ENCODE peak calls at places on chromosome 20, in seven cellular contexts. One of them, this sample, is unnamed.

GRCh38 chr20:33545763-33546162 is 55.9 kb downstream of the CBFA2T2 start:
- DNase-seq in choroid plexus epithelial cell: no peak
- DNase-seq in lower leg skin: no peak
- DNase-seq in HCT116: no peak
- DNase-seq in uterus: no peak
- DNase-seq in Peyer's patch: no peak
- DNase-seq in AG10803: no peak
- DNase-seq in this sample: no peak

GRCh38 chr20:58640446-58640845 is 10.6 kb upstream of the STX16 start:
- DNase-seq in choroid plexus epithelial cell: peak; percentile 84
- DNase-seq in lower leg skin: peak; percentile 58
- DNase-seq in HCT116: no peak
- DNase-seq in uterus: no peak
- DNase-seq in Peyer's patch: no peak
- DNase-seq in AG10803: no peak
- DNase-seq in this sample: peak; percentile 56

GRCh38 chr20:44832724-44833123 is 22.4 kb upstream of the RIMS4 start:
- DNase-seq in choroid plexus epithelial cell: peak; percentile 23
- DNase-seq in lower leg skin: peak; percentile 74
- DNase-seq in HCT116: peak; percentile 23
- DNase-seq in uterus: no peak
- DNase-seq in Peyer's patch: no peak
- DNase-seq in AG10803: peak; percentile 12
- DNase-seq in this sample: peak; percentile 39

GRCh38 chr20:24631173-24631505 is 161.7 kb downstream of the SYNDIG1 start:
- DNase-seq in choroid plexus epithelial cell: no peak
- DNase-seq in lower leg skin: peak; percentile 59
- DNase-seq in HCT116: no peak
- DNase-seq in uterus: no peak
- DNase-seq in Peyer's patch: no peak
- DNase-seq in AG10803: no peak
- DNase-seq in this sample: no peak

GRCh38 chr20:18058661-18059467 is 1.1 kb upstream of the OVOL2 start:
- DNase-seq in choroid plexus epithelial cell: no peak
- DNase-seq in lower leg skin: no peak
- DNase-seq in HCT116: peak; percentile 16
- DNase-seq in uterus: no peak
- DNase-seq in Peyer's patch: peak; percentile 52
- DNase-seq in AG10803: no peak
- DNase-seq in this sample: no peak

GRCh38 chr20:43755851-43756250 is 29.0 kb upstream of the GTSF1L start:
- DNase-seq in choroid plexus epithelial cell: peak; percentile 79
- DNase-seq in lower leg skin: no peak
- DNase-seq in HCT116: no peak
- DNase-seq in uterus: no peak
- DNase-seq in Peyer's patch: no peak
- DNase-seq in AG10803: peak; percentile 81
- DNase-seq in this sample: peak; percentile 53

GRCh38 chr20:62875419-62876355 is 14.1 kb upstream of the TCFL5 start:
- DNase-seq in choroid plexus epithelial cell: peak; percentile 82
- DNase-seq in lower leg skin: peak; percentile 96
- DNase-seq in HCT116: peak; percentile 71
- DNase-seq in uterus: peak; percentile 74
- DNase-seq in Peyer's patch: peak; percentile 79
- DNase-seq in AG10803: peak; percentile 83
- DNase-seq in this sample: peak; percentile 79

GRCh38 chr20:32845786-32846185 is 12.9 kb upstream of the EFCAB8 start:
- DNase-seq in choroid plexus epithelial cell: peak; percentile 32
- DNase-seq in lower leg skin: no peak
- DNase-seq in HCT116: no peak
- DNase-seq in uterus: no peak
- DNase-seq in Peyer's patch: no peak
- DNase-seq in AG10803: no peak
- DNase-seq in this sample: no peak

GRCh38 chr20:32537657-32538525 is 47.2 kb downstream of the NOL4L start:
- DNase-seq in choroid plexus epithelial cell: no peak
- DNase-seq in lower leg skin: no peak
- DNase-seq in HCT116: no peak
- DNase-seq in uterus: no peak
- DNase-seq in Peyer's patch: no peak
- DNase-seq in AG10803: no peak
- DNase-seq in this sample: no peak

GRCh38 chr20:49452011-49452482 is 30.4 kb downstream of the KCNB1 start:
- DNase-seq in choroid plexus epithelial cell: peak; percentile 5
- DNase-seq in lower leg skin: no peak
- DNase-seq in HCT116: no peak
- DNase-seq in uterus: peak; percentile 31
- DNase-seq in Peyer's patch: no peak
- DNase-seq in AG10803: no peak
- DNase-seq in this sample: peak; percentile 49

GRCh38 chr20:33076662-33077398 is 2.6 kb upstream of the BPIFB4 start:
- DNase-seq in choroid plexus epithelial cell: peak; percentile 9
- DNase-seq in lower leg skin: no peak
- DNase-seq in HCT116: peak; percentile 35
- DNase-seq in uterus: no peak
- DNase-seq in Peyer's patch: no peak
- DNase-seq in AG10803: no peak
- DNase-seq in this sample: no peak

GRCh38 chr20:53657289-53657678 is 63.6 kb upstream of the ZNF217 start:
- DNase-seq in choroid plexus epithelial cell: no peak
- DNase-seq in lower leg skin: no peak
- DNase-seq in HCT116: no peak
- DNase-seq in uterus: no peak
- DNase-seq in Peyer's patch: no peak
- DNase-seq in AG10803: no peak
- DNase-seq in this sample: no peak

GRCh38 chr20:5880326-5880725 is 70.0 kb downstream of the TRMT6 start:
- DNase-seq in choroid plexus epithelial cell: no peak
- DNase-seq in lower leg skin: no peak
- DNase-seq in HCT116: no peak
- DNase-seq in uterus: no peak
- DNase-seq in Peyer's patch: no peak
- DNase-seq in AG10803: no peak
- DNase-seq in this sample: no peak

GRCh38 chr20:47330933-47331708 is 25.4 kb downstream of the ZMYND8 start:
- DNase-seq in choroid plexus epithelial cell: peak; percentile 89
- DNase-seq in lower leg skin: no peak
- DNase-seq in HCT116: peak; percentile 76
- DNase-seq in uterus: no peak
- DNase-seq in Peyer's patch: peak; percentile 77
- DNase-seq in AG10803: peak; percentile 91
- DNase-seq in this sample: peak; percentile 80

GRCh38 chr20:32130965-32131364 is 21.5 kb downstream of the TM9SF4 start:
- DNase-seq in choroid plexus epithelial cell: no peak
- DNase-seq in lower leg skin: no peak
- DNase-seq in HCT116: no peak
- DNase-seq in uterus: no peak
- DNase-seq in Peyer's patch: no peak
- DNase-seq in AG10803: no peak
- DNase-seq in this sample: no peak

GRCh38 chr20:57811373-57812020 is 101.7 kb upstream of the PMEPA1 start:
- DNase-seq in choroid plexus epithelial cell: peak; percentile 11
- DNase-seq in lower leg skin: no peak
- DNase-seq in HCT116: no peak
- DNase-seq in uterus: peak; percentile 33
- DNase-seq in Peyer's patch: no peak
- DNase-seq in AG10803: no peak
- DNase-seq in this sample: no peak

GRCh38 chr20:50893620-50894019 is 37.6 kb downstream of the ADNP start:
- DNase-seq in choroid plexus epithelial cell: no peak
- DNase-seq in lower leg skin: no peak
- DNase-seq in HCT116: no peak
- DNase-seq in uterus: no peak
- DNase-seq in Peyer's patch: no peak
- DNase-seq in AG10803: no peak
- DNase-seq in this sample: no peak

GRCh38 chr20:52923123-52923543 is 49.0 kb upstream of the TSHZ2 start:
- DNase-seq in choroid plexus epithelial cell: peak; percentile 57
- DNase-seq in lower leg skin: no peak
- DNase-seq in HCT116: no peak
- DNase-seq in uterus: no peak
- DNase-seq in Peyer's patch: no peak
- DNase-seq in AG10803: peak; percentile 97
- DNase-seq in this sample: peak; percentile 86

GRCh38 chr20:420721-421574 is 12.8 kb downstream of the RBCK1 start:
- DNase-seq in choroid plexus epithelial cell: no peak
- DNase-seq in lower leg skin: no peak
- DNase-seq in HCT116: no peak
- DNase-seq in uterus: no peak
- DNase-seq in Peyer's patch: peak; percentile 79
- DNase-seq in AG10803: no peak
- DNase-seq in this sample: no peak

GRCh38 chr20:19765266-19765665 is 7.2 kb downstream of the RIN2 start:
- DNase-seq in choroid plexus epithelial cell: no peak
- DNase-seq in lower leg skin: peak; percentile 26
- DNase-seq in HCT116: no peak
- DNase-seq in uterus: no peak
- DNase-seq in Peyer's patch: no peak
- DNase-seq in AG10803: no peak
- DNase-seq in this sample: no peak

DNA sequence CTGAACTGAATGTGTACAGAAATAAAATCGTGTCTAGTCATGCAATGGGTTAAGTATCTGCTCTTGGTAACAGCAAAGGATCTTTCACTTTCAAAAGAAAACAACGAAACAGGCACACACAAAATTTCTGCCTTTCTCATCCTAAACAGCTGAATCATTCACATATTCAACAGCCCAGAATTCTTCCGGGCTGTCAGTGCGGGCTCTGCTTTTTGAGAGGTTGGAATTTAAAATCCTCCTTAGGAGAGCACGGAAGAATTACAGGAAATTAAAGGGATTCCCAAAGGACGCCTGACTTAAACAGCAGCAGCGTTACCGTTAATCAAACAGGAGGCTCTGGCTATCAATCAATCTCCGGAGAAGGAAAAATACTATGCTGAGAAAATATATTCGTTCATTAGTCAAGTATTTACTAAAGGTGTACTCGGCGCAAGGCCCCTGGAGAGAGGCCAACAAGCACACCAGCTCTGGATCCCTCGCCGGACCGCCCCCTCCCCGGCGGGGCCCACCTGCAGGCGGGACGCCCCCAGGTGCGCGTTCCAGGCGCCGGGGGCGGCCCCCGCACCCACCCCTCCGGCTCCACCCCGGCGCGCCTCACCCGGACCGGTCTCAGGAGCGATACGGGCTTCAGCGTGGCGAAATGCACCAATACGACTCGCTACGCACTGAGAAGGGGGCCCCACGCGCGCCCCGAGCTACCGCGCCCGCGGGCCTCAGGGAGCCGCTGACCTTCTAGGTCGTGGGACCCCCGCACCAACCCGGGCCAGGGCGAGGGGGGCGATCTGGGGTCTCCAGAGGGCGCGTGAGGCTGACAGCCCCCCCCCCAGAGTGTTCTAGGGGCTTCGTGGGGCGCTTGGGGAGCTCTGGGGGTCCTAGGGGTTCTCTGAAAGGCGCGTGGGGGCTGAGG is 1.0 kb downstream of the NAPB start:
- DNase-seq in choroid plexus epithelial cell: peak; percentile 78
- DNase-seq in lower leg skin: peak; percentile 89
- DNase-seq in HCT116: no peak
- DNase-seq in uterus: peak; percentile 35
- DNase-seq in Peyer's patch: peak; percentile 65
- DNase-seq in AG10803: peak; percentile 71
- DNase-seq in this sample: peak; percentile 70
- TF ChIP-seq CTCF in choroid plexus epithelial cell: no peak
- TF ChIP-seq CTCF in lower leg skin: no peak
- TF ChIP-seq CTCF in HCT116: no peak
- TF ChIP-seq CTCF in uterus: no peak
- TF ChIP-seq CTCF in Peyer's patch: no peak
- TF ChIP-seq CTCF in AG10803: no peak
- TF ChIP-seq CTCF in this sample: no peak

DNA sequence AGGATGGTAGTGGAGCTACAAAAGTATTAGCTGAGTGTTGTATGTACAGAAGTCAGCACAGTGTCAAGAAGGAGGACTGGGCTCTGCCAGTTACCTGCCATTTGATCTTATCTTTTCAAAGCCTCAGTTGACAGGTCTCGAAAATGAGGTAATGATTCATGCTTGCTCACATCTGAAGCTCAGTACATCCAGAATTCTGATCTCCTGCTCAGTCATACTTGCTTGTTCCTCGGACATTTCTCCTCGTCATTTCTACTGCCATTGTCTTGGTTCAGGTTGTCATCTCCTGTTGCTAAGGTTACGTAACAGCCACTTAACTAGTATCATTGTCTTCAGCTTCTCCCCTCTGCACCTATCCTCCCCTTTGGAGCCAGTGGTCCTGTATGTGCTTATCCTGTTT is 89.5 kb downstream of the SLX4IP start:
- DNase-seq in choroid plexus epithelial cell: peak; percentile 44
- DNase-seq in lower leg skin: no peak
- DNase-seq in HCT116: peak; percentile 79
- DNase-seq in uterus: no peak
- DNase-seq in Peyer's patch: no peak
- DNase-seq in AG10803: no peak
- DNase-seq in this sample: peak; percentile 50
- H3K4me3 ChIP-seq in choroid plexus epithelial cell: no peak overlapping the region
- H3K4me3 ChIP-seq in lower leg skin: no peak overlapping the region
- H3K4me3 ChIP-seq in HCT116: no peak overlapping the region
- H3K4me3 ChIP-seq in uterus: no peak overlapping the region
- H3K4me3 ChIP-seq in Peyer's patch: no peak overlapping the region
- H3K4me3 ChIP-seq in AG10803: no peak overlapping the region
- H3K4me3 ChIP-seq in this sample: no peak overlapping the region

DNA sequence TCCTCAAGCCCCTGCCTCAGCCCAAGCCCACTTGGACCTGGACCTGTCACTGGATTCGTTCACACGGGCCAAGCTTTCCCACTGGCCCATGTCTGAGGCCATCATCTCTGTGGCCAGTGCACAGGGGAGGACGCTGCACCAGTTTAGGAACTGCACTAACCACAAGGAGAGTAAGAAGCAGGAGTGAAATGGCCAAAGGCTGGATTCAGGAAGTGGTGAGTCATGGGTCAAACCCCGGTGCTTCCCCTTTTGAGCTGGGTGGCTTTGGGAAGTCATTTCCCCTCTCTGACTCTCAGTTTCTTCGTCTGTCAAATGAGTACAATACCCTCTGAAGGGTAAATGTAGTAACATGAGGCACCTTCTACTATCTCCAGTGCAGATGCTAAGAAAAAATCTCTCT is 87.9 kb downstream of the CD40 start:
- DNase-seq in choroid plexus epithelial cell: peak; percentile 43
- DNase-seq in lower leg skin: no peak
- DNase-seq in HCT116: no peak
- DNase-seq in uterus: no peak
- DNase-seq in Peyer's patch: peak; percentile 53
- DNase-seq in AG10803: peak; percentile 36
- DNase-seq in this sample: peak; percentile 58
- TF ChIP-seq CTCF in choroid plexus epithelial cell: no peak
- TF ChIP-seq CTCF in lower leg skin: no peak
- TF ChIP-seq CTCF in HCT116: no peak
- TF ChIP-seq CTCF in uterus: no peak
- TF ChIP-seq CTCF in Peyer's patch: no peak
- TF ChIP-seq CTCF in AG10803: no peak
- TF ChIP-seq CTCF in this sample: no peak

DNA sequence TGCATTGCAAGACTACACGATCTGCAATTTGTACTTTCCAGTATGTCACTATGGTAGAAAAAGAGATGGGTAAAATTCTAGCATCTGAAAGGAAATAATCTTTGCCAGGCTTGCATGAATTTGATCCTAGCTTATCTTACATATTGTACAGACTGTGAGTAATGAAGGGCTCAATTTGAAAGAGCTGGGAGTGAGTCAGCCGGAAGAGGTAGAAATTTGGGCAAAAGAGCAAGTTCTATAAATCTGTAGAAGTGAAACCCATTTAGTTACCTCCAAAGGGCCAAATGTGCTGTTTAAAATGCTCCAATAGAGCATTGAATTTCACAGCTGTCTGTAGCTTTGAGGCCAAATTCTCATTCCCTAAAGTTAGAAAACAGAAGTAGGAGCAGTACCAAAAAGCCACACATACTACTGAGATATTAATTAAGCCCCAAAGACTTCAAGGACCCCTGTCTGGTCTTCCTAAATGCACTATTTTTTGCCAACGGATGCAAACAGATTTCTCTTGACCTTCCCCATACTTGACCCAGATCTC is 466.1 kb downstream of the BTBD3 start:
- DNase-seq in choroid plexus epithelial cell: peak; percentile 69
- DNase-seq in lower leg skin: no peak
- DNase-seq in HCT116: no peak
- DNase-seq in uterus: no peak
- DNase-seq in Peyer's patch: no peak
- DNase-seq in AG10803: no peak
- DNase-seq in this sample: peak; percentile 63
- H3K4me3 ChIP-seq in choroid plexus epithelial cell: no peak overlapping the region
- H3K4me3 ChIP-seq in lower leg skin: no peak overlapping the region
- H3K4me3 ChIP-seq in HCT116: no peak overlapping the region
- H3K4me3 ChIP-seq in uterus: no peak overlapping the region
- H3K4me3 ChIP-seq in Peyer's patch: no peak overlapping the region
- H3K4me3 ChIP-seq in AG10803: no peak overlapping the region
- H3K4me3 ChIP-seq in this sample: peak overlapping the region; percentile 19